ENCODE peak calls at places on chromosomes 5 and 9, in five cellular contexts. F is body of pancreas, D is neural progenitor cell, W is small intestine, Y is astrocyte. M is an unnamed sample. For H3K9me3, H3K36me3 and H3K4me1, the result is how much of the 10 kb centered on the place peaks cover.

GRCh38 chr5:53323943-53324642 is 156.3 kb upstream of the FST start:
- DNase-seq in Y (peak), W (no peak), D (no peak), F (no peak), M (peak)

GRCh38 chr5:36915653-36916052 is 39.1 kb downstream of the NIPBL start:
- DNase-seq in W (no peak), D (no peak), Y (peak), F (no peak), M (no peak)

GRCh38 chr5:91232523-91232922 is 150.6 kb downstream of the ARRDC3 start:
- DNase-seq in D (no peak), F (no peak), W (no peak), Y (no peak), M (no peak)

GRCh38 chr5:179603308-179603707 is 20.2 kb downstream of the HNRNPH1 start:
- DNase-seq in Y (no peak), F (no peak), D (no peak), W (no peak), M (no peak)

GRCh38 chr5:116452774-116453368 is 121.8 kb downstream of the SEMA6A start:
- DNase-seq in Y (peak), F (no peak), W (no peak), D (no peak), M (no peak)

GRCh38 chr9:86324901-86325300 is 29.3 kb downstream of the TUT7 start:
- DNase-seq in W (no peak), Y (peak), D (no peak), F (no peak), M (no peak)

GRCh38 chr9:27108981-27109541 is at the start of gene TEK:
- DNase-seq in F (no peak), Y (peak), D (peak), W (no peak), M (no peak)

GRCh38 chr9:88590558-88591146 is 55.7 kb downstream of the NXNL2 start:
- DNase-seq in W (no peak), F (no peak), Y (no peak), D (peak), M (no peak)

GRCh38 chr5:170860818-170861217 is 1.0 kb upstream of the RANBP17 start:
- DNase-seq in D (no peak), W (no peak), F (no peak), Y (no peak), M (no peak)

GRCh38 chr9:23826120-23826629 is at the start of gene ELAVL2:
- DNase-seq in D (peak), Y (peak), F (peak), W (peak), M (peak)

GRCh38 chr5:74167206-74167929 is 473.2 kb downstream of the ENC1 start:
- DNase-seq in W (peak), Y (peak), D (no peak), F (no peak), M (no peak)

GRCh38 chr9:74255489-74255984 is 241.6 kb upstream of the RORB start:
- DNase-seq in D (no peak), W (no peak), Y (no peak), F (no peak), M (no peak)

GRCh38 chr5:151581841-151582583 is 9.1 kb downstream of the FAT2 start:
- DNase-seq in F (no peak), Y (no peak), D (no peak), W (no peak), M (no peak)

GRCh38 chr5:130141689-130142320 is 237.5 kb downstream of the CHSY3 start:
- DNase-seq in D (peak), W (peak), Y (no peak), F (no peak), M (peak)

GRCh38 chr9:29514336-29514735 is 1941.1 kb upstream of the C9orf72 start:
- DNase-seq in F (peak), W (no peak), Y (no peak), D (peak), M (no peak)

GRCh38 chr9:34451545-34451944 is 6.8 kb downstream of the FAM219A start:
- DNase-seq in Y (peak), D (no peak), W (no peak), F (no peak), M (no peak)

GRCh38 chr5:174531782-174532191 is 192.6 kb upstream of the MSX2 start:
- DNase-seq in Y (peak), W (no peak), D (peak), F (no peak), M (peak)

GRCh38 chr9:114047717-114048116 is 30.4 kb downstream of the AMBP start:
- DNase-seq in Y (no peak), D (peak), W (peak), F (peak), M (no peak)

GRCh38 chr9:129437626-129438323 is 183.1 kb downstream of the C9orf50 start:
- DNase-seq in Y (no peak), D (peak), W (no peak), F (peak), M (no peak)

GRCh38 chr5:180825768-180826525 is 23.3 kb upstream of the MGAT1 start:
- DNase-seq in W (peak), D (no peak), Y (peak), F (peak), M (no peak)

GRCh38 chr9:107928701-107929371 is 439.3 kb upstream of the KLF4 start:
- DNase-seq in F (no peak), W (no peak), D (no peak), Y (no peak), M (no peak)

GRCh38 chr9:7946458-7946857 is 146.9 kb upstream of the DMAC1 start:
- DNase-seq in Y (no peak), W (no peak), F (no peak), D (no peak), M (no peak)

GRCh38 chr9:27337833-27338526 is 41.0 kb upstream of the EQTN start:
- DNase-seq in Y (no peak), D (no peak), W (peak), F (no peak), M (no peak)

GRCh38 chr5:169874626-169875025 is 105.7 kb downstream of the INSYN2B start:
- DNase-seq in F (no peak), D (no peak), W (no peak), Y (no peak), M (no peak)

GRCh38 chr5:6576861-6577501 is 55.9 kb downstream of the NSUN2 start:
- DNase-seq in W (peak), D (peak), F (peak), Y (peak), M (peak)

GRCh38 chr9:109561137-109561536 is 63.0 kb upstream of the PTPN3 start:
- DNase-seq in D (no peak), W (no peak), Y (no peak), F (no peak), M (no peak)

GRCh38 chr5:93850311-93850710 is 108.9 kb upstream of the POU5F2 start:
- DNase-seq in W (no peak), Y (no peak), F (no peak), D (peak), M (peak)

DNA sequence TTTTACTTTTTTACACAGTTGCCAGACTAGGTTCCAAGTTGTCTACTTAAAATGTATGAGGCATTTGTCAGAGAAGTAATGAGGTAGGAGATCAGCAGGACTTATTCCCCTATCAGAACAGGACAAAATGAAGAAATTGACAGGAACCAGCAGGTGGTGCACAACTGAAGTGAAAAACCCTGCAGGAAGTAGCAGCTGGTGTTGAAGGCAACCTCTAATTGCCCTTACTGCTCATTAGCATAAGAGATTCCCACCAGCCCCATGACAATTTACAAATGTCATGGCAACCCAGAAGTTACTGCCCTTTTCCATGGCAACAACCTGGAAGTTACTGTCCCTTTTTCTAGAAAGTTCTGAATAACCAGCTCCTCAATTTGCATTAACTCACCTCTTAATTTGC is 5.4 kb downstream of the PCDHB15 start:
- DNase-seq in Y (no peak), D (peak), F (no peak), W (no peak), M (peak)
- H3K9me3 ChIP-seq in Y (under half), D (under half), F (half or more), W (under half), M (under half)

GRCh38 chr9:104099630-104100029 is 5.5 kb downstream of the SMC2 start:
- DNase-seq in Y (no peak), F (no peak), W (no peak), D (no peak), M (no peak)
- H3K36me3 ChIP-seq in Y (under half), F (under half), W (under half), D (under half), M (half or more)

DNA sequence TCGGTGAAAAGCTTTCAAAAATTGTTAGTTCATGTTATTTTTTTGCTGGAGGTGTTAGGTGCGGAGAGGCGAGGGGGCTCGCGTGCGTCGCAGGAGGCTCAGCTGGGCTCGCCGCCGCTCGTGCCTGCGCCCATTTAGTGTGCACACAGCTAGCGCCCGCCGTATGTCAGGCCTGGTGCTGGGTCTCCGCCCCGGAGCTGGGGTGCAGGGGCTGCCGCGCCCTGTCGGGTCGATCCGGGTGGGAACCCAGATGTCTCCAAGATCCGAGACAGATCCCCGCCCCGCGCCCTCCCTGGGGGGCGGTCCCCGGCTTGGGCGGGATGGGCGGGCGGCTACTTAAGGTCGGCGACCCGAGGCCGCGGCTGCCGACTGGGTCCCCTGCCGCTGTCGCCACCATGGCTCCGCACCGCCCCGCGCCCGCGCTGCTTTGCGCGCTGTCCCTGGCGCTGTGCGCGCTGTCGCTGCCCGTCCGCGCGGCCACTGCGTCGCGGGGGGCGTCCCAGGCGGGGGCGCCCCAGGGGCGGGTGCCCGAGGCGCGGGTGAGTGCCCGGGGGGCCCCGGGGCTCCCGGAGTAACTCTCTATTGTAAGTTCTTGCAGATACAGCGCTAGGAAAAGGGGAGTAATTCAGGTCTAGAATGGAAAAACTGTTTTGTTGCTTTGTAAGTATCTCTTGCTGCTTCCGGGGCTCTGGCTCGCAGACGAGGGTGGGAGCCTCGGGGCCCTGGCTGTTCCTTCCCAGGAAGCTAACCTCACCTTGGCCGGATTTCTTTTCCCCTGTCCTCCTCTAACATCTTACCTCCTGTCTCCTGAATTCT is 31.7 kb downstream of the GSN start:
- DNase-seq in W (peak), Y (no peak), F (peak), D (peak), M (no peak)
- H3K4me1 ChIP-seq in W (under half), Y (under half), F (under half), D (under half), M (under half)

GRCh38 chr5:148569948-148570347 is 84.4 kb downstream of the HTR4 start:
- DNase-seq in D (no peak), F (peak), W (peak), Y (no peak), M (no peak)
- H3K9me3 ChIP-seq in D (under half), F (under half), W (under half), Y (under half), M (under half)

GRCh38 chr9:120513825-120514598 is 66.0 kb downstream of the CDK5RAP2 start:
- DNase-seq in D (no peak), F (no peak), Y (no peak), W (no peak), M (no peak)
- H3K36me3 ChIP-seq in D (under half), F (under half), Y (under half), W (under half), M (half or more)

DNA sequence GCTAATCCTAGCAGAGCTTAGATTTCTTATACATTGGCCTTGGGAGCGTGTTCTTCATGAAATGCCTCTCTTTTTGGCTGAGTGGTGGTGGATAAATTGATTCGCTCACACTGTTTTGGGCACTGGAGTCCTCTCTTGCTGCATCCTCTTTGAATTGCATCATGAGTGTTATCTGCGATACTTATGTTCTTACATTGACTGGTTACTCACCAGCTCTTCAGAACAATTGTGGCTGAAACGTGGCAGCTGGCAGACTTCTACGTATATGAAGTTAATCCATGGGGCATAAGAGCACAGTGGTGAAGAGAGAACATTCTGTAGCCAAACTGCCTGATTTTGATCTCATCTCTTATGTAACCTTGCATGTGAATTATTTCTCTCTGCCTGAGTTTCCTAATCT is 295.0 kb downstream of the ARHGAP26 start:
- DNase-seq in W (no peak), D (no peak), Y (peak), F (peak), M (peak)
- H3K4me1 ChIP-seq in W (under half), D (under half), Y (under half), F (under half), M (half or more)

M was measured in SJCRH30.